ENCODE peak calls at places on chromosomes 7 and 10, in seven cellular contexts. M is A549, K is Karpas-422, U is astrocyte, Z is astrocyte of the cerebellum, E is AG10803, L is HepG2. D is an unnamed sample.

GRCh38 chr7:50307368-50308012 is 3.0 kb downstream of the IKZF1 start:
- DNase-seq in L (no peak), Z (no peak), E (no peak), M (no peak), K (peak), U (no peak), D (peak)

GRCh38 chr10:77637474-77637985 is at the start of gene KCNMA1:
- DNase-seq in Z (no peak), K (peak), M (peak), E (peak), L (no peak), U (no peak), D (no peak)

GRCh38 chr7:50781371-50781770 is 1.3 kb downstream of the GRB10 start:
- DNase-seq in L (no peak), M (no peak), U (no peak), E (no peak), Z (no peak), K (no peak), D (peak)

GRCh38 chr10:111370101-111370500 is 293.3 kb downstream of the ADRA2A start:
- DNase-seq in E (peak), Z (no peak), M (no peak), L (no peak), K (no peak), U (no peak), D (no peak)

GRCh38 chr10:133405844-133406527 is 12.0 kb downstream of the MTG1 start:
- DNase-seq in Z (peak), K (peak), L (no peak), E (peak), U (peak), M (no peak), D (no peak)

GRCh38 chr10:75048669-75049098 is 62.8 kb upstream of the SAMD8 start:
- DNase-seq in U (no peak), Z (no peak), L (no peak), M (no peak), K (no peak), E (peak), D (no peak)

GRCh38 chr10:129949411-129950335 is 14.4 kb downstream of the EBF3 start:
- DNase-seq in U (no peak), M (no peak), L (no peak), Z (no peak), K (no peak), E (peak), D (no peak)

GRCh38 chr10:97341416-97341815 is 6.9 kb upstream of the FRAT2 start:
- DNase-seq in L (no peak), K (no peak), U (no peak), M (no peak), Z (no peak), E (no peak), D (no peak)

GRCh38 chr10:81018898-81019890 is 481.5 kb downstream of the SH2D4B start:
- DNase-seq in Z (peak), L (peak), U (peak), K (peak), E (peak), M (peak), D (peak)

GRCh38 chr7:17696422-17696821 is 243.9 kb downstream of the SNX13 start:
- DNase-seq in U (peak), E (peak), M (peak), Z (no peak), K (no peak), L (peak), D (no peak)

GRCh38 chr10:13839430-13839986 is 252.7 kb downstream of the PRPF18 start:
- DNase-seq in L (no peak), K (no peak), Z (peak), M (peak), E (peak), U (peak), D (no peak)

GRCh38 chr10:8438603-8439002 is 384.1 kb downstream of the GATA3 start:
- DNase-seq in U (no peak), M (no peak), Z (no peak), K (no peak), E (no peak), L (no peak), D (peak)

GRCh38 chr7:12643644-12644043 is 43.8 kb upstream of the ARL4A start:
- DNase-seq in L (no peak), M (no peak), E (no peak), Z (no peak), U (no peak), K (no peak), D (no peak)

GRCh38 chr10:50275650-50276235 is 24.4 kb upstream of the ASAH2 start:
- DNase-seq in M (peak), U (no peak), L (peak), Z (no peak), K (peak), E (no peak), D (no peak)

GRCh38 chr7:12028508-12028907 is 182.6 kb upstream of the TMEM106B start:
- DNase-seq in E (peak), U (peak), Z (peak), M (no peak), L (no peak), K (no peak), D (no peak)

GRCh38 chr10:52609071-52609470 is 163.5 kb downstream of the MBL2 start:
- DNase-seq in K (no peak), E (no peak), U (no peak), M (no peak), Z (no peak), L (no peak), D (no peak)

GRCh38 chr10:113992601-113993011 is 51.1 kb upstream of the ADRB1 start:
- DNase-seq in M (no peak), Z (no peak), U (no peak), L (no peak), K (no peak), E (peak), D (no peak)

GRCh38 chr7:50921114-50921513 is 138.4 kb upstream of the GRB10 start:
- DNase-seq in L (no peak), E (no peak), M (no peak), U (no peak), K (no peak), Z (no peak), D (no peak)

GRCh38 chr7:128399991-128400390 is 9.8 kb downstream of the IMPDH1 start:
- DNase-seq in M (no peak), L (no peak), Z (no peak), K (no peak), E (no peak), U (no peak), D (no peak)

GRCh38 chr10:125102216-125102615 is 58.1 kb downstream of the CTBP2 start:
- DNase-seq in E (peak), K (no peak), M (peak), Z (no peak), U (peak), L (peak), D (peak)

GRCh38 chr10:42992957-42993390 is 83.9 kb upstream of the RET start:
- DNase-seq in E (no peak), Z (no peak), L (no peak), K (no peak), M (no peak), U (no peak), D (no peak)

GRCh38 chr10:127945335-127945734 is 38.4 kb downstream of the PTPRE start:
- DNase-seq in L (no peak), Z (no peak), M (no peak), U (no peak), K (no peak), E (peak), D (peak)

GRCh38 chr7:142496545-142496991 is 238.7 kb upstream of the PRSS58 start:
- DNase-seq in L (peak), Z (no peak), M (peak), K (peak), U (no peak), E (peak), D (peak)
- H3K4me3 ChIP-seq in L (no peak), Z (no peak), M (no peak), K (no peak), U (no peak), E (no peak), D (peak)

GRCh38 chr7:130942211-130942964 is 208.4 kb upstream of the KLF14 start:
- DNase-seq in E (peak), L (peak), U (peak), Z (no peak), M (peak), K (no peak), D (no peak)

GRCh38 chr7:130940907-130941306 is 206.9 kb upstream of the KLF14 start:
- DNase-seq in Z (no peak), M (no peak), K (no peak), L (no peak), U (no peak), E (no peak), D (no peak)

GRCh38 chr7:130943336-130943901 is 209.4 kb upstream of the KLF14 start:
- DNase-seq in K (no peak), U (peak), Z (peak), E (peak), M (peak), L (no peak), D (no peak)

GRCh38 chr7:130940326-130940725 is 206.3 kb upstream of the KLF14 start:
- DNase-seq in K (no peak), Z (no peak), E (no peak), L (no peak), M (no peak), U (no peak), D (no peak)

GRCh38 chr7:130941322-130942210 is 207.6 kb upstream of the KLF14 start:
- DNase-seq in L (peak), M (peak), K (no peak), U (peak), Z (no peak), E (peak), D (no peak)
- H3K4me3 ChIP-seq in L (peak), M (peak), K (no peak), U (peak), Z (peak), E (peak), D (no peak)

DNA sequence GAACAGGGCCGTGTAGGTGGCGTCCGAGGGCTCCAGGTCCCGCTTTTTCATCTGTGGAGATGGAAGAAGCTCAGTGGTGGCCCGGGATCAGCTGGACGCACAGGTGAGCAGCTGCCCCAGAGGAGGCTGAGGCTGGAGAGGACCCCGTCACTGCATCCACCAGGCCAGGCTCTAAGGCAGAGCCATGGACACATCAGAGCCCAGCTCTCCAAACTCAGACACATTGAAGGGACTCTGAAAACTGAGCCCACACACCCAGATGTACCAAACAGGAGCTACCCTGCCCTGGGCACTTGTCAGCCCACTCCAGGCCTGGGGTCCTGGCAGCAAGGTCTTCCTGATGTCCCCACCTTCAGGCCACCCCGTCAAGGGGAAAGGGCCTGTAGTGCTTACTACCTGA is 8.8 kb downstream of the PTCD1 start:
- DNase-seq in Z (no peak), K (no peak), M (no peak), L (no peak), E (no peak), U (no peak), D (no peak)
- H3K4me3 ChIP-seq in Z (no peak), K (no peak), M (no peak), L (no peak), E (no peak), U (no peak), D (no peak)

GRCh38 chr7:151428393-151429231 is 11.3 kb downstream of the CRYGN start:
- DNase-seq in M (no peak), E (peak), K (no peak), Z (peak), U (peak), L (peak), D (no peak)
- H3K4me3 ChIP-seq in M (no peak), E (no peak), K (no peak), Z (no peak), U (no peak), L (no peak), D (no peak)

DNA sequence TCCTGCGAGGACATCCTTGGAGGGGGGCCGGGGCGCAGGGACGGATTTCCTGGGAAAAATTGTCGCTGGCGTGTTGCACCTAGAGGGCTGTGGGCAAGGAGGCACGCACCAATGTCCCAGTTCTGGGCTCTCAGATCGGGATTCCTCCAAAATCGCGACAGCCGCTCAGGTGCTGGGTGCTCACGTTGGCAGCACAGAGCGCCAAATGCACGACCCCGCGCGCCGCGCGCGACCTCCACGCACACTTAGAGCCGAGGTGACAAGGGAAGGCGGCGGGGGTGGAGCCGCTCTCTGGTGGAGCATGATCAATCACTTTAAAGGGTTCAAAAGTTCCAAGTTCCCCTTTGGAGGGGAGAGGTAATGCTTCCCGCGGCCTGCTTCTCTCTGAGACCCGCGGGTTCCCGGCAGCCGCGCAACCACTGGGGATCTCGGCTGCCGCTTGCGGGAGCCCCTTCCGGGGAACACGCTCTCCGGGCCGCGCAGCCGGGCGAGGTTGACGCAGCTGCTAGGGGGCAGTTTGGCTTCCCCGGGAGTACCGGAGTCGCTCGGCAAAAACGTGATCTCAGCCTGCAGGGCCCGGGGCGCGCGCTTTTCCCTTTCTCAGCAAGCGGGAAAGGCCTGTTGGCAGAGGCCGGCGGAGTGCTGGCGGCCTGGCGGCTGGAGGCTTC is 25.4 kb downstream of the SKIDA1 start:
- DNase-seq in U (no peak), M (no peak), Z (no peak), K (no peak), L (no peak), E (no peak), D (no peak)
- H3K4me3 ChIP-seq in U (peak), M (no peak), Z (no peak), K (no peak), L (no peak), E (no peak), D (no peak)

GRCh38 chr7:132573237-132573636 is 3.0 kb downstream of the PLXNA4 start:
- DNase-seq in M (no peak), K (no peak), U (no peak), Z (no peak), L (no peak), E (no peak), D (no peak)
- H3K4me3 ChIP-seq in M (no peak), K (no peak), U (no peak), Z (no peak), L (no peak), E (no peak), D (no peak)

DNA sequence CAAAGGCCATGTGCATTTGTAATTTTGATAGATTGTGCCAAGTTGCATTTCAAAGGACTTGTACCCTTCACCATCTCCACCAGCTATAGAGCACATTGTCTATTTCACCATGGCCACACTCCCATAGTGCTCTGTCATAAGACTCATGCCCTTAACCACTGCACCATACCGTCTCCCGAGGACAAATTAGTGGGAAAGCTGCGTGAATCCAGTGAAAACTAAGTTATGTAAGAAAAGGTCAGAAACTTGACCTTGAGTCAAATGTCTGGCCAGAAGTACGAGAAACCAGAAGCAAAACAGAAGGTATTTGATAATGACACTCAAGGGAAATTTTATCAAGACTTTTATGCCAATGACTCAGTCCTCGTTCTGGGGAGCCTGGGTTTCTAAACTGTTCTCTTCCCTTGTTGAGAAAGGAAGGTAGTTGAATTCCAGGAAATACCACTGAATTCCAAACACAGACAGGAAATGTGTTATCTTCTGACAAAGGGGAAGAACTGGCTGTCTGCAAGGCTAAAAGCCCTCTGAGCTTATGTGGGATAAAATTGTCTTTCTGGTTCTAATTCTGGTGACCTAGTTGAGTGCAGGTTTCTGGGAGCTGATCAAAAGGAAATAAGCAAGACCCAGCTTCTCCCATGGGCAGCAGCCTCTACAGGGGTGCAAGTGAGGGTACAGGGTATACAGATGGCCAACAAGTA is 49.7 kb downstream of the CDK1 start:
- DNase-seq in M (no peak), Z (peak), L (peak), K (no peak), E (peak), U (peak), D (no peak)
- H3K4me3 ChIP-seq in M (no peak), Z (no peak), L (no peak), K (no peak), E (no peak), U (peak), D (no peak)

GRCh38 chr7:137846588-137847417 is at the start of gene DGKI:
- DNase-seq in E (no peak), L (no peak), Z (no peak), M (no peak), U (no peak), K (no peak), D (no peak)
- H3K4me3 ChIP-seq in E (peak), L (peak), Z (peak), M (peak), U (peak), K (no peak), D (no peak)